ENCODE peak calls at places on chromosomes 1 and 21, in seven cellular contexts. H is body of pancreas, Y is astrocyte of the spinal cord, O is fibroblast of mammary gland, G is dorsolateral prefrontal cortex, F is mesothelial cell of epicardium, T is coronary artery. K is an unnamed sample.

GRCh38 chr1:203990118-203990517 is 82.8 kb upstream of the SOX13 start:
- DNase-seq in H (no peak), Y (no peak), O (no peak), G (no peak), F (no peak), T (no peak), K (no peak)

GRCh38 chr21:38797470-38797869 is 8.3 kb upstream of the ETS2 start:
- DNase-seq in H (no peak), Y (no peak), O (no peak), G (no peak), F (no peak), T (no peak), K (no peak)

GRCh38 chr1:220451541-220451940 is 76.4 kb upstream of the MARK1 start:
- DNase-seq in H (no peak), Y (no peak), O (peak), G (no peak), F (no peak), T (no peak), K (no peak)

GRCh38 chr1:223831755-223832636 is 13.8 kb downstream of the TP53BP2 start:
- DNase-seq in H (no peak), Y (peak), O (peak), G (no peak), F (no peak), T (no peak), K (no peak)

GRCh38 chr1:80054129-80054528 is 1047.6 kb upstream of the ADGRL4 start:
- DNase-seq in H (peak), Y (peak), O (peak), G (no peak), F (no peak), T (no peak), K (no peak)

GRCh38 chr1:54965624-54966340 is 14.6 kb upstream of the TMEM61 start:
- DNase-seq in H (peak), Y (peak), O (peak), G (no peak), F (no peak), T (peak), K (no peak)

GRCh38 chr1:236140705-236141446 is 1.5 kb upstream of the GPR137B start:
- DNase-seq in H (no peak), Y (no peak), O (no peak), G (no peak), F (no peak), T (no peak), K (no peak)

GRCh38 chr1:78229344-78229743 is 183.6 kb downstream of the GIPC2 start:
- DNase-seq in H (no peak), Y (peak), O (peak), G (no peak), F (no peak), T (no peak), K (no peak)

GRCh38 chr1:185679220-185679619 is 55.0 kb upstream of the HMCN1 start:
- DNase-seq in H (no peak), Y (no peak), O (no peak), G (no peak), F (no peak), T (no peak), K (no peak)

GRCh38 chr21:40844935-40845334 is 2.0 kb downstream of the DSCAM start:
- DNase-seq in H (no peak), Y (no peak), O (no peak), G (no peak), F (no peak), T (no peak), K (no peak)

GRCh38 chr1:246511203-246511602 is 4.1 kb upstream of the SMYD3 start:
- DNase-seq in H (no peak), Y (no peak), O (no peak), G (no peak), F (no peak), T (no peak), K (no peak)

GRCh38 chr1:19651141-19651737 is 7.1 kb downstream of the NBL1 start:
- DNase-seq in H (peak), Y (peak), O (peak), G (no peak), F (no peak), T (no peak), K (no peak)

GRCh38 chr1:53142226-53142853 is at the start of gene SLC1A7:
- DNase-seq in H (no peak), Y (no peak), O (no peak), G (no peak), F (no peak), T (peak), K (no peak)

GRCh38 chr1:67726224-67726623 is 41.2 kb downstream of the GADD45A start:
- DNase-seq in H (no peak), Y (no peak), O (peak), G (no peak), F (no peak), T (no peak), K (no peak)

GRCh38 chr1:51878616-51879336 is at the start of gene NRDC:
- DNase-seq in H (peak), Y (peak), O (peak), G (peak), F (peak), T (peak), K (peak)

GRCh38 chr1:94713472-94714141 is 106.5 kb upstream of the SLC44A3 start:
- DNase-seq in H (peak), Y (peak), O (peak), G (no peak), F (no peak), T (no peak), K (no peak)

GRCh38 chr1:45221716-45222115 is 15.3 kb upstream of the ZSWIM5 start:
- DNase-seq in H (no peak), Y (peak), O (peak), G (no peak), F (no peak), T (no peak), K (no peak)

GRCh38 chr1:3707939-3708328 is 44.3 kb upstream of the CCDC27 start:
- DNase-seq in H (no peak), Y (no peak), O (no peak), G (no peak), F (no peak), T (no peak), K (no peak)

GRCh38 chr1:5939268-5940060 is 52.8 kb downstream of the NPHP4 start:
- DNase-seq in H (no peak), Y (no peak), O (no peak), G (no peak), F (no peak), T (peak), K (peak)

GRCh38 chr1:111904478-111905218 is 84.8 kb downstream of the KCND3 start:
- DNase-seq in H (no peak), Y (no peak), O (no peak), G (no peak), F (no peak), T (no peak), K (no peak)

GRCh38 chr1:20716232-20716631 is 1.6 kb downstream of the KIF17 start:
- DNase-seq in H (no peak), Y (no peak), O (no peak), G (no peak), F (no peak), T (no peak), K (no peak)

GRCh38 chr21:17513214-17514123 is 626 bp downstream of the CXADR start:
- DNase-seq in H (peak), Y (peak), O (peak), G (peak), F (peak), T (no peak), K (no peak)

GRCh38 chr1:246492611-246493245 is 14.4 kb downstream of the SMYD3 start:
- DNase-seq in H (peak), Y (peak), O (peak), G (no peak), F (no peak), T (no peak), K (no peak)

GRCh38 chr1:40782371-40782956 is 1.1 kb upstream of the KCNQ4 start:
- DNase-seq in H (peak), Y (peak), O (no peak), G (no peak), F (no peak), T (no peak), K (no peak)
- TF ChIP-seq CTCF in H (no peak), Y (peak), O (peak), G (no peak), F (no peak), T (no peak), K (peak)

DNA sequence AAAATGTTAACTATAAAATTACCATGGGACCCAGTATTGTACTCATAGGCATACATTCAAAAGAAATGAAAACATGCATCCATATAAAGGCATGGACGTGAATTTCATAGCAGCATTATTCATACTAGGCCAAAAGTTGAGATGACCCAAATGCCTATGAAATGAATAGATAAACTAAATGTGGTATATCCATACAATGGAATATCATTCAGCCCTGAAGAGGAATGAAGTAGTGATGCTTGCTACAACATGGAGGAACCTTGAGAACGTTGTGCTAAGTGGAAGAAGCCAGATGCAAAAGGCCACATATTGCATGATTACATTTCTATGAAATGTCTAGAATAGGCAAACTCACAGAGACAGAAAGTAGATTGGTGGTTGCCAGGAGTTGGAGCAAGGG is 127.1 kb upstream of the IPO9 start:
- DNase-seq in H (no peak), Y (no peak), O (no peak), G (no peak), F (no peak), T (no peak), K (no peak)
- TF ChIP-seq CTCF in H (no peak), Y (no peak), O (no peak), G (no peak), F (no peak), T (no peak), K (no peak)

DNA sequence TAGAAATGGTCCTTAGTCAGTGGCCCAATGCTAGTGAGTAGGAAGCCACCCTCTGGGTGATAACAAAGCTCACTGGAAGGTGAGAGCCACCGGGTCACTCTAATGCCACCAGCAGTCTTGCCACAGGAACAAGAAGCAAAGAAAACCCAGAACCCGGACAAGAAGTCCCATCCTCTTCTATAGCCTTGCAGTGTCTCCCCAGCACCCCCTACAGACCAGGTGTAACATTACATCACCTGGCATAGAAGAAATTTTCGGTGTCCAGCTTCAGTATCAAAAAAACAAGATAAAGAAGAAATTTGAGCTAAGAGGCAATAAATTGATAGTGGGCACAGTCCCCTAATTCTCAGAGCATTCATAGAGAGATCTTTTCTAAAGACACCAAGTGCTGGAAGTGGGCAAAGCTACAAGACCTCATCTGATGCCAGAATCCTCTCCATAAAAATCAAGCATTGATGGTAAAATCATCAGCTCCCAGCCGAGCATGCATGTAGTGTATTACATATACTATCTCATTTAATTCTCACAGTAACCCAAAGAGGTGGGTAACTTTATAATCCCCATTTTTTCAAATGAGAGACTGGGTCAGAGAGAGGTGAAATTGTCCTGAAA is 491.0 kb downstream of the MATN1 start:
- DNase-seq in H (peak), Y (no peak), O (peak), G (no peak), F (no peak), T (no peak), K (no peak)
- TF ChIP-seq CTCF in H (peak), Y (peak), O (peak), G (no peak), F (peak), T (no peak), K (peak)

GRCh38 chr1:162988869-162989268 is 80.3 kb upstream of the RGS4 start:
- DNase-seq in H (no peak), Y (no peak), O (no peak), G (no peak), F (no peak), T (no peak), K (no peak)
- TF ChIP-seq CTCF in H (no peak), Y (no peak), O (peak), G (no peak), F (no peak), T (no peak), K (no peak)

DNA sequence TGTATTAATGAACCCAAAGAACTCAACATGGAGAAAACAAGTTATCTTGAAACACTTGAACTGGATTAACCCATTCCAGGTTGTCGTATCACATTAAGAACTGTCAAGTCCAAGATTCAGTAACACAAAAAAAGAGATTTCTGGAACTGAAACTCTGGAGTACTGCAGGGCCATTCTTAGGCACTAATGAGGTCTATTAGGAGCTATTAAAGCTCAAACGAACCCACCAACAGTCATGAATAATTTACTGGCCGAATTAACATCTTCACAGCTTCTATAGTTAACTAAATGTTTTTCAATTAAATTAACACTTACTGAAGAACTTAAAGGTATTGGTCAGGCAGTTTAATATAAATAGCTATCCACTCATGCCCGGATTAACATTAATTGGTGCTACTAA is 4.6 kb downstream of the CSDE1 start:
- DNase-seq in H (no peak), Y (no peak), O (no peak), G (no peak), F (no peak), T (no peak), K (no peak)
- TF ChIP-seq CTCF in H (no peak), Y (no peak), O (no peak), G (no peak), F (no peak), T (no peak), K (no peak)